ENCODE peak calls at places on chromosome X, in four cellular contexts. B is Caco-2, O is pancreas, V is SJSA1. D is an unnamed sample.

GRCh38 chrX:12949927-12950656 is 24.8 kb upstream of the TMSB4X start:
- DNase-seq in B (no peak), V (peak; percentile 69), O (no peak), D (no peak)

GRCh38 chrX:34813618-34814017 is 129.0 kb upstream of the FAM47B start:
- DNase-seq in V (no peak), O (no peak), B (no peak), D (no peak)

GRCh38 chrX:108126661-108127060 is 35.1 kb downstream of the ATG4A start:
- DNase-seq in V (no peak), O (no peak), B (no peak), D (no peak)

GRCh38 chrX:132967049-132967448 is 8.6 kb upstream of the HS6ST2 start:
- DNase-seq in B (no peak), V (no peak), O (no peak), D (no peak)

GRCh38 chrX:35166023-35166422 is 223.4 kb downstream of the FAM47B start:
- DNase-seq in B (no peak), V (no peak), O (no peak), D (no peak)

GRCh38 chrX:123728001-123728400 is 4.9 kb downstream of the THOC2 start:
- DNase-seq in V (no peak), B (no peak), O (no peak), D (no peak)

GRCh38 chrX:52031371-52031770 is 37.6 kb downstream of the MAGED4B start:
- DNase-seq in V (no peak), B (no peak), O (no peak), D (no peak)

GRCh38 chrX:134172588-134173259 is 64.3 kb upstream of the CCDC160 start:
- DNase-seq in V (no peak), B (no peak), O (peak; percentile 66), D (no peak)

GRCh38 chrX:18899796-18900380 is 84.0 kb downstream of the PHKA2 start:
- DNase-seq in O (no peak), B (no peak), V (no peak), D (no peak)

GRCh38 chrX:18898091-18898490 is 85.8 kb downstream of the PHKA2 start:
- DNase-seq in V (no peak), B (no peak), O (no peak), D (no peak)

GRCh38 chrX:18897611-18898010 is 86.3 kb downstream of the PHKA2 start:
- DNase-seq in V (no peak), O (no peak), B (no peak), D (no peak)

GRCh38 chrX:18898517-18898916 is 85.4 kb downstream of the PHKA2 start:
- DNase-seq in V (no peak), O (no peak), B (no peak), D (no peak)

GRCh38 chrX:18900401-18900976 is 83.4 kb downstream of the PHKA2 start:
- DNase-seq in V (no peak), B (no peak), O (no peak), D (no peak)
- H3K36me3 ChIP-seq in V (no peaks in the 10 kb centered on the region), B (no peaks in the 10 kb centered on the region), O (no peaks in the 10 kb centered on the region), D (peaks cover 3% of the 10 kb centered on the region)

GRCh38 chrX:110863883-110864282 is 68.3 kb upstream of the CHRDL1 start:
- DNase-seq in V (no peak), B (no peak), O (no peak), D (no peak)
- H3K36me3 ChIP-seq in V (no peaks in the 10 kb centered on the region), B (no peaks in the 10 kb centered on the region), O (no peaks in the 10 kb centered on the region), D (no peaks in the 10 kb centered on the region)

GRCh38 chrX:154030266-154030665 is 10.6 kb upstream of the IRAK1 start:
- DNase-seq in V (no peak), B (no peak), O (no peak), D (no peak)
- H3K36me3 ChIP-seq in V (peaks cover 10% of the 10 kb centered on the region), B (no peaks in the 10 kb centered on the region), O (no peaks in the 10 kb centered on the region), D (peaks cover 5% of the 10 kb centered on the region)

GRCh38 chrX:71550578-71550977 is 17.7 kb downstream of the OGT start:
- DNase-seq in B (no peak), V (no peak), O (no peak), D (no peak)

GRCh38 chrX:71558920-71559319 is 19.3 kb upstream of the GCNA start:
- DNase-seq in B (no peak), V (no peak), O (no peak), D (no peak)

GRCh38 chrX:71556026-71556425 is 22.2 kb upstream of the GCNA start:
- DNase-seq in V (no peak), B (no peak), O (no peak), D (no peak)
- H3K36me3 ChIP-seq in V (peaks cover 55% of the 10 kb centered on the region), B (peaks cover 1% of the 10 kb centered on the region), O (no peaks in the 10 kb centered on the region), D (peaks cover 8% of the 10 kb centered on the region)

GRCh38 chrX:40054793-40055192 is 43.0 kb downstream of the BCOR start:
- DNase-seq in V (no peak), O (no peak), B (peak; percentile 47), D (no peak)

GRCh38 chrX:40050532-40050931 is 47.2 kb downstream of the BCOR start:
- DNase-seq in V (no peak), B (no peak), O (no peak), D (no peak)

GRCh38 chrX:40047485-40047884 is 50.3 kb downstream of the BCOR start:
- DNase-seq in O (no peak), V (no peak), B (no peak), D (no peak)

DNA sequence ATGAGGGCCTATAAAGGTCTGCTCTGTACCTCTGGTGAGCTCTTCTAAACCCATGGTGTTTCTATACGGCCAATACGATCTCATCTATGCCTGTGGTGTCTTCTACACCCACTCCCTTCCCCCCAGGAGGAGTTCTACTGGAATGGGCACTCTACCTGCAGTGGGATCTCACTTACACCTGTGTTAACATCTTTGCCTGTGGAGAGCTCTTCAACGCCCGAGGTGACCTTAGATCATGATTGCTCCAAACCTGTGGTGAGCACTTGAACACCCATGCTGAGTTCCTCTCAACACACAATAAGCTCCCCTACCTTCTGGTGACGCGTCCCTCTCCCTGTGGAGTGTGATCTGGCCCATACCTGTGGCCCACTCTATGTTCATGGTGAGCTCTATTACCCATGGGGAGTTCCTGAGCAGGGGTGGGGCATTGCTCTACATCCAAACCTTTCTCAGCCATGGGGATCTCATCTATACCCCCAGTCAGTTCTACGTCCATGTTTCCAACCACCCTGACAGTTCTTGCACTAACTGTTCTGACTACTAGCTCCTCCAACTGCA is 48.6 kb downstream of the BCOR start:
- DNase-seq in O (no peak), B (no peak), V (no peak), D (no peak)
- H3K36me3 ChIP-seq in O (peaks cover 14% of the 10 kb centered on the region), B (peaks cover 9% of the 10 kb centered on the region), V (peaks cover 52% of the 10 kb centered on the region), D (peaks cover 12% of the 10 kb centered on the region)

GRCh38 chrX:24243692-24244091 is 70.2 kb downstream of the SUPT20HL2 start:
- DNase-seq in V (no peak), O (no peak), B (no peak), D (peak; percentile 21)

GRCh38 chrX:24242649-24243556 is 71.0 kb downstream of the SUPT20HL2 start:
- DNase-seq in O (no peak), V (no peak), B (peak; percentile 29), D (peak; percentile 66)

GRCh38 chrX:24245201-24245600 is 68.7 kb downstream of the SUPT20HL2 start:
- DNase-seq in O (no peak), V (no peak), B (no peak), D (peak; percentile 27)

GRCh38 chrX:24241822-24242648 is 71.8 kb downstream of the SUPT20HL2 start:
- DNase-seq in B (no peak), O (no peak), V (no peak), D (no peak)
- H3K36me3 ChIP-seq in B (no peaks in the 10 kb centered on the region), O (no peaks in the 10 kb centered on the region), V (no peaks in the 10 kb centered on the region), D (no peaks in the 10 kb centered on the region)

GRCh38 chrX:40688976-40689375 is 41.6 kb upstream of the CXorf38 start:
- DNase-seq in V (no peak), B (no peak), O (no peak), D (no peak)
- H3K36me3 ChIP-seq in V (peaks cover 19% of the 10 kb centered on the region), B (no peaks in the 10 kb centered on the region), O (no peaks in the 10 kb centered on the region), D (peaks cover 2% of the 10 kb centered on the region)

DNA sequence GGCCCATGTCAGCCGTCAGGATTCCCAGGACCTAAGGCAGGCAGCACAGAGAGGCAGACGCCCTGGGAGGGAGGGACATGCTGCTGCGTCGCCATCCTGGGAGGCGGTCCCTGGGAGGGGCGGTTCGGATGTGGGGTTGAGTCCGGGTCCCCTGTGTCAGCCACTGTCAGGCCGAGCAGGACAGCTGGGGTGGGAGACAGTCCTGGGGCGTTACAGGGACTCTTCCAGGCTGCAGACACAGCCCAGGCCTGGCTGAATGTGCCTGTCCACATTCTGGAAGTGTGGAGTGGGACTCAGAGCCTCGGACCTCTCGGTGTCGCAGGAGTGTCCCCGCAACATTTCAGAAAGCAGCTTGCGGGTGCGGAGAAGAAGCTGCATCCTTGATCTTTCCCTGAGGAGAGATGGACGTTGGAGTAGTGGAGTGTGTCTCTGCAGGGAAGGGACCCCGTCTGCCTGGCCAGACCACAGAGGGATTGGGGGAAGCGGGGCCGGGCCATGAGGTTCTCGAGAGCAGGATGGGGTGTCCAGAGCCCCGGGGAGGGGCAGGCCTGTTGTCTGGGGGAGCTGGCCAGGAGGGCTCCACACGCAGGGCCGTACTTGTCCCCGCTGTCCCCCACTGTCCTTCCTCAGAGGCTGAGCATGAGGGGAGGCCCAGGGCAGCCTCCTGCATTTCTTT is 6.1 kb downstream of the AKAP17A start:
- DNase-seq in B (no peak), V (peak; percentile 26), O (peak; percentile 62), D (no peak)
- H3K36me3 ChIP-seq in B (peaks cover 8% of the 10 kb centered on the region), V (peaks cover 91% of the 10 kb centered on the region), O (peaks cover 68% of the 10 kb centered on the region), D (peaks cover 60% of the 10 kb centered on the region)